ENCODE peak calls at places on chromosome 13, in five cellular contexts. One of them, this sample, is unnamed.

GRCh38 chr13:30963794-30964193 is 31.3 kb downstream of the TEX26 start:
- DNase-seq in prostate gland: peak; percentile 13
- DNase-seq in CD4-positive, alpha-beta memory T cell: no peak
- DNase-seq in right atrium auricular region: no peak
- DNase-seq in heart left ventricle: no peak
- DNase-seq in this sample: peak; percentile 65

GRCh38 chr13:21583496-21583895 is 20.5 kb downstream of the MICU2 start:
- DNase-seq in prostate gland: no peak
- DNase-seq in right atrium auricular region: no peak
- DNase-seq in CD4-positive, alpha-beta memory T cell: no peak
- DNase-seq in heart left ventricle: no peak
- DNase-seq in this sample: no peak

GRCh38 chr13:95643009-95643408 is 1.5 kb downstream of the DZIP1 start:
- DNase-seq in right atrium auricular region: no peak
- DNase-seq in prostate gland: no peak
- DNase-seq in heart left ventricle: no peak
- DNase-seq in CD4-positive, alpha-beta memory T cell: no peak
- DNase-seq in this sample: no peak

GRCh38 chr13:78100481-78100880 is 181.8 kb upstream of the EDNRB start:
- DNase-seq in heart left ventricle: no peak
- DNase-seq in right atrium auricular region: no peak
- DNase-seq in prostate gland: no peak
- DNase-seq in CD4-positive, alpha-beta memory T cell: no peak
- DNase-seq in this sample: no peak

GRCh38 chr13:107531816-107532215 is 683.5 kb downstream of the LIG4 start:
- DNase-seq in right atrium auricular region: no peak
- DNase-seq in CD4-positive, alpha-beta memory T cell: no peak
- DNase-seq in heart left ventricle: no peak
- DNase-seq in prostate gland: no peak
- DNase-seq in this sample: no peak

GRCh38 chr13:33050161-33050560 is 33.9 kb downstream of the KL start:
- DNase-seq in CD4-positive, alpha-beta memory T cell: no peak
- DNase-seq in right atrium auricular region: no peak
- DNase-seq in heart left ventricle: no peak
- DNase-seq in prostate gland: no peak
- DNase-seq in this sample: peak; percentile 33

GRCh38 chr13:91292630-91293221 is 54.8 kb upstream of the MIR17HG start:
- DNase-seq in right atrium auricular region: no peak
- DNase-seq in heart left ventricle: no peak
- DNase-seq in CD4-positive, alpha-beta memory T cell: no peak
- DNase-seq in prostate gland: no peak
- DNase-seq in this sample: no peak

GRCh38 chr13:29513981-29514719 is 81.3 kb downstream of the SLC7A1 start:
- DNase-seq in prostate gland: no peak
- DNase-seq in right atrium auricular region: no peak
- DNase-seq in CD4-positive, alpha-beta memory T cell: no peak
- DNase-seq in heart left ventricle: no peak
- DNase-seq in this sample: no peak

GRCh38 chr13:111423168-111423785 is 102.8 kb downstream of the TEX29 start:
- DNase-seq in heart left ventricle: no peak
- DNase-seq in prostate gland: no peak
- DNase-seq in right atrium auricular region: no peak
- DNase-seq in CD4-positive, alpha-beta memory T cell: no peak
- DNase-seq in this sample: no peak

GRCh38 chr13:98284677-98285076 is 107.6 kb upstream of the RNF113B start:
- DNase-seq in CD4-positive, alpha-beta memory T cell: no peak
- DNase-seq in heart left ventricle: no peak
- DNase-seq in right atrium auricular region: no peak
- DNase-seq in prostate gland: no peak
- DNase-seq in this sample: no peak

GRCh38 chr13:32267836-32268439 is 47.2 kb downstream of the ZAR1L start:
- DNase-seq in heart left ventricle: no peak
- DNase-seq in prostate gland: peak; percentile 26
- DNase-seq in right atrium auricular region: no peak
- DNase-seq in CD4-positive, alpha-beta memory T cell: peak; percentile 34
- DNase-seq in this sample: no peak

GRCh38 chr13:92175330-92175729 is 776.9 kb downstream of the GPC5 start:
- DNase-seq in heart left ventricle: no peak
- DNase-seq in CD4-positive, alpha-beta memory T cell: no peak
- DNase-seq in right atrium auricular region: no peak
- DNase-seq in prostate gland: peak; percentile 5
- DNase-seq in this sample: peak; percentile 63

GRCh38 chr13:91817250-91817649 is 418.8 kb downstream of the GPC5 start:
- DNase-seq in heart left ventricle: no peak
- DNase-seq in right atrium auricular region: no peak
- DNase-seq in CD4-positive, alpha-beta memory T cell: no peak
- DNase-seq in prostate gland: no peak
- DNase-seq in this sample: peak; percentile 64

GRCh38 chr13:107865643-107866006 is 349.7 kb downstream of the LIG4 start:
- DNase-seq in right atrium auricular region: no peak
- DNase-seq in prostate gland: no peak
- DNase-seq in heart left ventricle: no peak
- DNase-seq in CD4-positive, alpha-beta memory T cell: no peak
- DNase-seq in this sample: no peak

GRCh38 chr13:45332831-45333219 is 8.2 kb downstream of the TPT1 start:
- DNase-seq in right atrium auricular region: no peak
- DNase-seq in heart left ventricle: no peak
- DNase-seq in CD4-positive, alpha-beta memory T cell: no peak
- DNase-seq in prostate gland: no peak
- DNase-seq in this sample: no peak

GRCh38 chr13:49399801-49400472 is 43.9 kb downstream of the CAB39L start:
- DNase-seq in prostate gland: peak; percentile 63
- DNase-seq in CD4-positive, alpha-beta memory T cell: no peak
- DNase-seq in heart left ventricle: no peak
- DNase-seq in right atrium auricular region: no peak
- DNase-seq in this sample: no peak

GRCh38 chr13:31910633-31911032 is 120.9 kb upstream of the FRY start:
- DNase-seq in right atrium auricular region: no peak
- DNase-seq in prostate gland: no peak
- DNase-seq in heart left ventricle: no peak
- DNase-seq in CD4-positive, alpha-beta memory T cell: no peak
- DNase-seq in this sample: no peak

GRCh38 chr13:33053397-33054066 is 37.3 kb downstream of the KL start:
- DNase-seq in right atrium auricular region: no peak
- DNase-seq in prostate gland: no peak
- DNase-seq in CD4-positive, alpha-beta memory T cell: no peak
- DNase-seq in heart left ventricle: no peak
- DNase-seq in this sample: no peak

GRCh38 chr13:43487459-43487858 is 299.3 kb downstream of the ENOX1 start:
- DNase-seq in prostate gland: no peak
- DNase-seq in heart left ventricle: no peak
- DNase-seq in right atrium auricular region: no peak
- DNase-seq in CD4-positive, alpha-beta memory T cell: no peak
- DNase-seq in this sample: no peak

GRCh38 chr13:84025828-84026227 is 143.6 kb upstream of the SLITRK1 start:
- DNase-seq in right atrium auricular region: no peak
- DNase-seq in prostate gland: no peak
- DNase-seq in heart left ventricle: no peak
- DNase-seq in CD4-positive, alpha-beta memory T cell: no peak
- DNase-seq in this sample: no peak

GRCh38 chr13:31053896-31054295 is 107.8 kb downstream of the HSPH1 start:
- DNase-seq in prostate gland: no peak
- DNase-seq in CD4-positive, alpha-beta memory T cell: no peak
- DNase-seq in heart left ventricle: no peak
- DNase-seq in right atrium auricular region: no peak
- DNase-seq in this sample: no peak

GRCh38 chr13:82717249-82717648 is 1165.0 kb downstream of the SLITRK1 start:
- DNase-seq in CD4-positive, alpha-beta memory T cell: no peak
- DNase-seq in prostate gland: no peak
- DNase-seq in right atrium auricular region: no peak
- DNase-seq in heart left ventricle: no peak
- DNase-seq in this sample: no peak

GRCh38 chr13:37679043-37679442 is 80.5 kb upstream of the POSTN start:
- DNase-seq in prostate gland: no peak
- DNase-seq in heart left ventricle: no peak
- DNase-seq in CD4-positive, alpha-beta memory T cell: no peak
- DNase-seq in right atrium auricular region: no peak
- DNase-seq in this sample: no peak

GRCh38 chr13:44068737-44069136 is 189.0 kb downstream of the LACC1 start:
- DNase-seq in right atrium auricular region: no peak
- DNase-seq in heart left ventricle: no peak
- DNase-seq in CD4-positive, alpha-beta memory T cell: no peak
- DNase-seq in prostate gland: no peak
- DNase-seq in this sample: no peak

GRCh38 chr13:94351292-94352000 is 128.0 kb downstream of the DCT start:
- DNase-seq in prostate gland: no peak
- DNase-seq in CD4-positive, alpha-beta memory T cell: no peak
- DNase-seq in right atrium auricular region: no peak
- DNase-seq in heart left ventricle: no peak
- DNase-seq in this sample: no peak

DNA sequence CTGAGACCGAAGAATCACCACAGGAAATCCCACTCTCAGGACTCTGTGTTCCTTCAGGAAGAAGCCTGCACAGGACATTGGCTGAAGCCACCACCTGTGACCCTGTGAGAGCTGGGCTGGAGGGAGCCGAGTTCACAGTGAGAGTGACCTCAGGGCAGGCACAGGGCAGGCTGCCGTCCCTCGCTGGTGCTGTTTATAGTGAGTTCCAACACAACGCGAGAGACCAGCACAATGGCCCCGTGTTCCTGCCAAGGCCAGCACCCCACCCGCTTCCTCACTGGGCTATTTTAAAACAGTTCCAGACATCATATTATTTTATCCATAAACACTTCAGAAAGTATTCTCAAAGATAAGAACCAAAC is 18.4 kb upstream of the GAS6 start:
- DNase-seq in heart left ventricle: peak; percentile 69
- DNase-seq in CD4-positive, alpha-beta memory T cell: no peak
- DNase-seq in prostate gland: no peak
- DNase-seq in right atrium auricular region: peak; percentile 72
- DNase-seq in this sample: no peak
- H3K4me3 ChIP-seq in heart left ventricle: no peak overlapping the region
- H3K4me3 ChIP-seq in CD4-positive, alpha-beta memory T cell: no peak overlapping the region
- H3K4me3 ChIP-seq in prostate gland: no peak overlapping the region
- H3K4me3 ChIP-seq in right atrium auricular region: no peak overlapping the region
- H3K4me3 ChIP-seq in this sample: no peak overlapping the region

GRCh38 chr13:27924529-27925141 is 4.8 kb downstream of the PDX1 start:
- DNase-seq in heart left ventricle: no peak
- DNase-seq in CD4-positive, alpha-beta memory T cell: no peak
- DNase-seq in right atrium auricular region: no peak
- DNase-seq in prostate gland: no peak
- DNase-seq in this sample: no peak

GRCh38 chr13:27921961-27922910 is 2.4 kb downstream of the PDX1 start:
- DNase-seq in prostate gland: no peak
- DNase-seq in CD4-positive, alpha-beta memory T cell: no peak
- DNase-seq in right atrium auricular region: no peak
- DNase-seq in heart left ventricle: no peak
- DNase-seq in this sample: no peak

GRCh38 chr13:27925220-27925991 is 5.6 kb downstream of the PDX1 start:
- DNase-seq in right atrium auricular region: no peak
- DNase-seq in heart left ventricle: no peak
- DNase-seq in CD4-positive, alpha-beta memory T cell: no peak
- DNase-seq in prostate gland: no peak
- DNase-seq in this sample: no peak

GRCh38 chr13:27922974-27923612 is 3.3 kb downstream of the PDX1 start:
- DNase-seq in CD4-positive, alpha-beta memory T cell: no peak
- DNase-seq in right atrium auricular region: no peak
- DNase-seq in heart left ventricle: no peak
- DNase-seq in prostate gland: no peak
- DNase-seq in this sample: no peak

GRCh38 chr13:27923794-27924528 is 4.2 kb downstream of the PDX1 start:
- DNase-seq in heart left ventricle: no peak
- DNase-seq in CD4-positive, alpha-beta memory T cell: no peak
- DNase-seq in right atrium auricular region: no peak
- DNase-seq in prostate gland: no peak
- DNase-seq in this sample: no peak
- H3K27me3 ChIP-seq in heart left ventricle: peaks cover 100% of the 10 kb centered on the region
- H3K27me3 ChIP-seq in CD4-positive, alpha-beta memory T cell: peaks cover 55% of the 10 kb centered on the region
- H3K27me3 ChIP-seq in right atrium auricular region: peaks cover 82% of the 10 kb centered on the region
- H3K27me3 ChIP-seq in prostate gland: peaks cover 80% of the 10 kb centered on the region
- H3K27me3 ChIP-seq in this sample: peaks cover 100% of the 10 kb centered on the region

DNA sequence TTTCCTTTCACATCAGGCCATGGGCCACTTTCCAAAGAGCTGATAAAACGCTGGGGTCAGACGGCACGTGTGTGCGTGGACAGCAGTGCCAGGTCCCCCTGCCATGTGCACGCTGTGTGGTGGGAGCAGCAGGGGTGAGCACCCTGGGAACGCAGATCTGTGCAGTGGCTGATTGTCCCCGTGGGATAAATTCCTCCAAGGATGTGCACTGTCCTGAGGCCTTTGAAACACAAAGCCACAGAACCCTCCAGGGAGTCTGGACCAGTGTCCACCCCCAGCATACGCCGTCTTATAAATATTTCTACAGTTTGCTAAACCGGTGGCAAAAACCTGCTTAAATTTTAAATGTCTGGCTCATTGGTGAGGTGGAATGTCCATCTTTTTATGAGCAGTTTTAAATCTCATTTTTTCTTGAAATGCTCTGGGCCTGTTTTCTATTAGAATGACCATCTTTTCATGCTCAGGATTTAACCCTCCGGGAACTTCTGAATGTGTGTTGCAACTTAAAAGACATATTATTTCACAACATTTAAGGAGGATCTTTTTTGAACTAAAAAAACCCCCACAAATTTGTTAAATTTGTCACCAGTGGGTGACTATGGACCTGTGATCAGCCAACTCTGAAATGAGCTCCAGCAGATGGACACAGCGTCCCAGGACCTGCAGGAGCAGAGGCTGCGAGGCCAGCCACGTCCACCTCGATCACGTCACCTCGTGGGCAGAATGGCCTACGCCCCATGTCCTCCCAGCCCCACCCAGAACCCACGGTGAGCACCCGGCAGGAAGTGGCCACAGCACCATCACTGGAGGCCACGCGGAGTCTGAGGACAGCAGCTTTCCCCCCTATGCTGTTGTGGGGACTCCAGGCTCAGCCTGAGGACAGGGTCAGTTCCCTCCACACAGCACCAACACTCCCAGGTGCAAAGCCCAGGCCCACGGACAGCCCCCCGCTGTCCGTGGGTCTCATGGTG is 68.6 kb downstream of the RASA3 start:
- DNase-seq in CD4-positive, alpha-beta memory T cell: no peak
- DNase-seq in right atrium auricular region: peak; percentile 85
- DNase-seq in heart left ventricle: no peak
- DNase-seq in prostate gland: no peak
- DNase-seq in this sample: no peak
- H3K4me1 ChIP-seq in CD4-positive, alpha-beta memory T cell: peaks cover 58% of the 10 kb centered on the region
- H3K4me1 ChIP-seq in right atrium auricular region: no peaks in the 10 kb centered on the region
- H3K4me1 ChIP-seq in heart left ventricle: peaks cover 83% of the 10 kb centered on the region
- H3K4me1 ChIP-seq in prostate gland: peaks cover 7% of the 10 kb centered on the region
- H3K4me1 ChIP-seq in this sample: peaks cover 19% of the 10 kb centered on the region

DNA sequence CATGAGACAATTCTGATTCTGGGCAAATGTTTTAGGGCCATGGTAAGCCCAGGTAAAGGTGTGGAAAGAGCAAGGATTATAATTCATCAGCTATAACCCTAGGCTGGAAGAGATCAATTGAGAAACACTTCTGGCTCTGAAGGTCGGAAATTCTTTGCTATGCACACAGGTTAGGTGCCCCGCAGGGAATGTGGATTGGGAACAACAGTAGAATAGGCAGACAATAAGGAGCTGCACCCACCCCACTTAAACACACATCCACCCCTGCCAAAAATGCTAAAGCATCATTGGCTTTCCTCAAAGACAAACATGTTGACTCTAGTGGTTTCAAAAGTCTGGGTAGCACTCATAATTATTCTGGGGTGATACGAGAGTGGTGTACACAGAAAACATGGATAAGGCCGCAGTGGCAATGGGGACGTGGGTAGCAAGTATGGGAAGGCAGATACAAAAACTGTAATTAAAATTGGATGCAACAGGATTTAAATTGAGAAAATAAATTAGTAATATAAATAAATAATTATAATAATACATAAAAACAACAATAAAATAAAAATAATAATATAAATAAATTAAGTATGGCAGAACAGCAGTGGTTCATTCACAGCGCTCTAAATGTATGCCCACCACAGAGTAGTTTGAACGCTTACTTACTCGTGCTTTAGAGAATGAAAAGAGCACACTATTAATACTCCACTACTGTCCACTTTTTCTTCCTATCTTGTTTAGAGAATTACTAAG is 8.5 kb downstream of the EFNB2 start:
- DNase-seq in CD4-positive, alpha-beta memory T cell: no peak
- DNase-seq in heart left ventricle: no peak
- DNase-seq in right atrium auricular region: no peak
- DNase-seq in prostate gland: no peak
- DNase-seq in this sample: no peak
- H3K4me3 ChIP-seq in CD4-positive, alpha-beta memory T cell: no peak overlapping the region
- H3K4me3 ChIP-seq in heart left ventricle: no peak overlapping the region
- H3K4me3 ChIP-seq in right atrium auricular region: no peak overlapping the region
- H3K4me3 ChIP-seq in prostate gland: no peak overlapping the region
- H3K4me3 ChIP-seq in this sample: no peak overlapping the region

This sample was measured in cardiac muscle cell.